ENCODE peak calls at places on chromosomes 3 and 15, in nine cellular contexts. One of them, this sample, is unnamed.
A peak's percentile ranks its signal among the peaks of the same experiment; 100 is the strongest.

GRCh38 chr3:165788531-165788930 is 48.7 kb downstream of the BCHE start:
- DNase-seq in BJ: no peak
- DNase-seq in MCF 10A: no peak
- DNase-seq in lower leg skin: no peak
- DNase-seq in endothelial cell: no peak
- DNase-seq in epithelial cell of proximal tubule: no peak
- DNase-seq in psoas muscle: no peak
- DNase-seq in IMR-90: no peak
- DNase-seq in type B pancreatic cell: no peak
- DNase-seq in this sample: no peak

GRCh38 chr15:91904942-91905341 is 51.4 kb downstream of the SLCO3A1 start:
- DNase-seq in BJ: no peak
- DNase-seq in MCF 10A: no peak
- DNase-seq in lower leg skin: no peak
- DNase-seq in endothelial cell: no peak
- DNase-seq in epithelial cell of proximal tubule: no peak
- DNase-seq in psoas muscle: no peak
- DNase-seq in IMR-90: no peak
- DNase-seq in type B pancreatic cell: no peak
- DNase-seq in this sample: no peak

GRCh38 chr3:46449755-46450552 is 14.8 kb downstream of the LTF start:
- DNase-seq in BJ: no peak
- DNase-seq in MCF 10A: peak; percentile 37
- DNase-seq in lower leg skin: no peak
- DNase-seq in endothelial cell: peak; percentile 38
- DNase-seq in epithelial cell of proximal tubule: no peak
- DNase-seq in psoas muscle: no peak
- DNase-seq in IMR-90: peak; percentile 8
- DNase-seq in type B pancreatic cell: no peak
- DNase-seq in this sample: no peak

GRCh38 chr3:56939759-56940323 is 120.6 kb upstream of the SPATA12 start:
- DNase-seq in BJ: no peak
- DNase-seq in MCF 10A: no peak
- DNase-seq in lower leg skin: no peak
- DNase-seq in endothelial cell: no peak
- DNase-seq in epithelial cell of proximal tubule: no peak
- DNase-seq in psoas muscle: no peak
- DNase-seq in IMR-90: no peak
- DNase-seq in type B pancreatic cell: no peak
- DNase-seq in this sample: no peak

GRCh38 chr15:67824157-67824899 is 981 bp upstream of the SKOR1 start:
- DNase-seq in BJ: no peak
- DNase-seq in MCF 10A: no peak
- DNase-seq in lower leg skin: no peak
- DNase-seq in endothelial cell: no peak
- DNase-seq in epithelial cell of proximal tubule: no peak
- DNase-seq in psoas muscle: no peak
- DNase-seq in IMR-90: no peak
- DNase-seq in type B pancreatic cell: no peak
- DNase-seq in this sample: no peak

GRCh38 chr3:31124368-31124767 is 229.9 kb upstream of the GADL1 start:
- DNase-seq in BJ: no peak
- DNase-seq in MCF 10A: no peak
- DNase-seq in lower leg skin: no peak
- DNase-seq in endothelial cell: no peak
- DNase-seq in epithelial cell of proximal tubule: no peak
- DNase-seq in psoas muscle: no peak
- DNase-seq in IMR-90: no peak
- DNase-seq in type B pancreatic cell: no peak
- DNase-seq in this sample: no peak

GRCh38 chr3:17144665-17144993 is 259.9 kb downstream of the PLCL2 start:
- DNase-seq in BJ: no peak
- DNase-seq in MCF 10A: no peak
- DNase-seq in lower leg skin: no peak
- DNase-seq in endothelial cell: no peak
- DNase-seq in epithelial cell of proximal tubule: no peak
- DNase-seq in psoas muscle: no peak
- DNase-seq in IMR-90: no peak
- DNase-seq in type B pancreatic cell: no peak
- DNase-seq in this sample: no peak

GRCh38 chr3:72279068-72279598 is 494.2 kb upstream of the PROK2 start:
- DNase-seq in BJ: no peak
- DNase-seq in MCF 10A: no peak
- DNase-seq in lower leg skin: no peak
- DNase-seq in endothelial cell: no peak
- DNase-seq in epithelial cell of proximal tubule: no peak
- DNase-seq in psoas muscle: no peak
- DNase-seq in IMR-90: no peak
- DNase-seq in type B pancreatic cell: no peak
- DNase-seq in this sample: no peak

GRCh38 chr3:12299026-12299425 is 10.2 kb downstream of the PPARG start:
- DNase-seq in BJ: no peak
- DNase-seq in MCF 10A: no peak
- DNase-seq in lower leg skin: no peak
- DNase-seq in endothelial cell: no peak
- DNase-seq in epithelial cell of proximal tubule: no peak
- DNase-seq in psoas muscle: no peak
- DNase-seq in IMR-90: no peak
- DNase-seq in type B pancreatic cell: no peak
- DNase-seq in this sample: no peak

GRCh38 chr15:59247364-59247763 is 40.7 kb downstream of the LDHAL6B start:
- DNase-seq in BJ: no peak
- DNase-seq in MCF 10A: peak; percentile 77
- DNase-seq in lower leg skin: peak; percentile 41
- DNase-seq in endothelial cell: peak; percentile 62
- DNase-seq in epithelial cell of proximal tubule: no peak
- DNase-seq in psoas muscle: no peak
- DNase-seq in IMR-90: peak; percentile 74
- DNase-seq in type B pancreatic cell: no peak
- DNase-seq in this sample: peak; percentile 47

GRCh38 chr15:89797678-89798201 is 16.9 kb downstream of the ANPEP start:
- DNase-seq in BJ: no peak
- DNase-seq in MCF 10A: no peak
- DNase-seq in lower leg skin: no peak
- DNase-seq in endothelial cell: no peak
- DNase-seq in epithelial cell of proximal tubule: no peak
- DNase-seq in psoas muscle: no peak
- DNase-seq in IMR-90: no peak
- DNase-seq in type B pancreatic cell: no peak
- DNase-seq in this sample: peak; percentile 25

GRCh38 chr3:50303038-50303815 is at the start of gene HYAL1:
- DNase-seq in BJ: no peak
- DNase-seq in MCF 10A: peak; percentile 30
- DNase-seq in lower leg skin: peak; percentile 54
- DNase-seq in endothelial cell: no peak
- DNase-seq in epithelial cell of proximal tubule: no peak
- DNase-seq in psoas muscle: peak; percentile 77
- DNase-seq in IMR-90: no peak
- DNase-seq in type B pancreatic cell: no peak
- DNase-seq in this sample: peak; percentile 80
- TF ChIP-seq CTCF in BJ: peak; percentile 14
- TF ChIP-seq CTCF in MCF 10A: no peak
- TF ChIP-seq CTCF in lower leg skin: no peak
- TF ChIP-seq CTCF in endothelial cell: no peak
- TF ChIP-seq CTCF in epithelial cell of proximal tubule: peak; percentile 56
- TF ChIP-seq CTCF in psoas muscle: peak; percentile 25
- TF ChIP-seq CTCF in IMR-90: peak; percentile 9
- TF ChIP-seq CTCF in type B pancreatic cell: no peak
- TF ChIP-seq CTCF in this sample: peak; percentile 10

GRCh38 chr3:99626415-99626788 is 12.0 kb upstream of the COL8A1 start:
- DNase-seq in BJ: no peak
- DNase-seq in MCF 10A: no peak
- DNase-seq in lower leg skin: no peak
- DNase-seq in endothelial cell: no peak
- DNase-seq in epithelial cell of proximal tubule: no peak
- DNase-seq in psoas muscle: no peak
- DNase-seq in IMR-90: no peak
- DNase-seq in type B pancreatic cell: no peak
- DNase-seq in this sample: no peak

GRCh38 chr3:99624536-99625236 is 13.7 kb upstream of the COL8A1 start:
- DNase-seq in BJ: no peak
- DNase-seq in MCF 10A: no peak
- DNase-seq in lower leg skin: no peak
- DNase-seq in endothelial cell: no peak
- DNase-seq in epithelial cell of proximal tubule: no peak
- DNase-seq in psoas muscle: no peak
- DNase-seq in IMR-90: no peak
- DNase-seq in type B pancreatic cell: no peak
- DNase-seq in this sample: no peak

GRCh38 chr3:99625237-99625622 is 13.2 kb upstream of the COL8A1 start:
- DNase-seq in BJ: no peak
- DNase-seq in MCF 10A: no peak
- DNase-seq in lower leg skin: no peak
- DNase-seq in endothelial cell: no peak
- DNase-seq in epithelial cell of proximal tubule: no peak
- DNase-seq in psoas muscle: no peak
- DNase-seq in IMR-90: no peak
- DNase-seq in type B pancreatic cell: no peak
- DNase-seq in this sample: no peak

GRCh38 chr3:99625643-99626414 is 12.6 kb upstream of the COL8A1 start:
- DNase-seq in BJ: no peak
- DNase-seq in MCF 10A: peak; percentile 65
- DNase-seq in lower leg skin: no peak
- DNase-seq in endothelial cell: no peak
- DNase-seq in epithelial cell of proximal tubule: no peak
- DNase-seq in psoas muscle: no peak
- DNase-seq in IMR-90: peak; percentile 84
- DNase-seq in type B pancreatic cell: no peak
- DNase-seq in this sample: no peak

DNA sequence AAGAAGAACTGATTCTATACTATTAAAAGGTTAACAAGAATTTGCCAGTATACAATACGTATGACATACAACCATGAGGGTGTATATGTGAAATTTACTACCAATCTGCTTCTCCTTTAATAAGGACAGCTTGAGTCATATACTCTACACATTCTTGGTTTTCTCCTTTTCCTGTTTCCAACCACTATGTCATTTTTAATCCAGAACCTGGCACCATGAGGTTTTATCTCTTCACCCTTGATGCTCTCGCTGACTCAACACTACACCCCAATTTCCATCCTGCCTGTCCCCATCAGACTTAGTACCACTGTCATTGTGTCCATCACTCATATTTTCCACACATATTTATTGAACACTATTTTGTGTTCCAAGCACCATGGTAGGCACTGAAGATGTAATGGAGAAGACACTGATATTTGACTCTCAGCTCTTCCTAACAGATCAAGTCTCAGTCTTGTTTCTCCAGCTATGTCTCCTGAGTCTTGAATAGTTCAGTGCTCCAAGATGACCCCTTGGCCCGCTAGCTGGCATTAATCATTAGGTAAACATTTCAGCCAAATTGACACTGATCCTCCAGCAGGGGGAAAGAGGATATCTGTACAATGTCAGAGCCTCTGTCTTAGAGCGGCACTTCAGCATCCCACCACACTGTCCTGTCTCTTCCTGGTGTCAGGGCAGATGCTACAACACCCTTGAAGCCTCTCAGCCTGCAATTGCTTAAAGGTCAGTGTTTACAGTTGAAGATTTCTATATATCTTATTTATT is 11.2 kb upstream of the COL8A1 start:
- DNase-seq in BJ: no peak
- DNase-seq in MCF 10A: peak; percentile 39
- DNase-seq in lower leg skin: no peak
- DNase-seq in endothelial cell: no peak
- DNase-seq in epithelial cell of proximal tubule: no peak
- DNase-seq in psoas muscle: no peak
- DNase-seq in IMR-90: peak; percentile 33
- DNase-seq in type B pancreatic cell: no peak
- DNase-seq in this sample: no peak
- TF ChIP-seq CTCF in BJ: peak; percentile 8
- TF ChIP-seq CTCF in MCF 10A: no peak
- TF ChIP-seq CTCF in lower leg skin: no peak
- TF ChIP-seq CTCF in endothelial cell: no peak
- TF ChIP-seq CTCF in epithelial cell of proximal tubule: peak; percentile 37
- TF ChIP-seq CTCF in psoas muscle: no peak
- TF ChIP-seq CTCF in IMR-90: peak; percentile 8
- TF ChIP-seq CTCF in type B pancreatic cell: peak; percentile 35
- TF ChIP-seq CTCF in this sample: no peak

DNA sequence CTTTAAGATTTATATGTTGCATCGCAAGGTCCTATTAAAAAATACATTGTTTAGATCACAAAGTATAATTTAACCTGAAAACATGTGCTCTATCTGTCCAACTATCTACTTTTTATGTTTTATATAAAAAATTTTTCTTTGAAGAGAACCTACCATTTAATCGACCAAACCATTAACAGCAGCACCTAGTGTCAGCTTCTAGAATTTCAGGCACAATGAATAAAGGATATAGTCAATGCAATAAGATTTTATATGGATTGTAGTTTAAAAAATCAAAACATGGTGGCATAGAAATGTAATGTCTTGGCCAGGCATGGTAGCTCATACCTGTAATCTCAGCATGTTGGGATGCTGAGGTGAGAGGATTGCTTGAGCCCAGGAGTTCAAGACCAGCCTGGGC is 313.7 kb downstream of the GAP43 start:
- DNase-seq in BJ: no peak
- DNase-seq in MCF 10A: no peak
- DNase-seq in lower leg skin: no peak
- DNase-seq in endothelial cell: no peak
- DNase-seq in epithelial cell of proximal tubule: no peak
- DNase-seq in psoas muscle: no peak
- DNase-seq in IMR-90: no peak
- DNase-seq in type B pancreatic cell: no peak
- DNase-seq in this sample: no peak
- TF ChIP-seq CTCF in BJ: peak; percentile 40
- TF ChIP-seq CTCF in MCF 10A: peak; percentile 34
- TF ChIP-seq CTCF in lower leg skin: no peak
- TF ChIP-seq CTCF in endothelial cell: peak; percentile 81
- TF ChIP-seq CTCF in epithelial cell of proximal tubule: peak; percentile 60
- TF ChIP-seq CTCF in psoas muscle: no peak
- TF ChIP-seq CTCF in IMR-90: peak; percentile 41
- TF ChIP-seq CTCF in type B pancreatic cell: peak; percentile 69
- TF ChIP-seq CTCF in this sample: no peak

DNA sequence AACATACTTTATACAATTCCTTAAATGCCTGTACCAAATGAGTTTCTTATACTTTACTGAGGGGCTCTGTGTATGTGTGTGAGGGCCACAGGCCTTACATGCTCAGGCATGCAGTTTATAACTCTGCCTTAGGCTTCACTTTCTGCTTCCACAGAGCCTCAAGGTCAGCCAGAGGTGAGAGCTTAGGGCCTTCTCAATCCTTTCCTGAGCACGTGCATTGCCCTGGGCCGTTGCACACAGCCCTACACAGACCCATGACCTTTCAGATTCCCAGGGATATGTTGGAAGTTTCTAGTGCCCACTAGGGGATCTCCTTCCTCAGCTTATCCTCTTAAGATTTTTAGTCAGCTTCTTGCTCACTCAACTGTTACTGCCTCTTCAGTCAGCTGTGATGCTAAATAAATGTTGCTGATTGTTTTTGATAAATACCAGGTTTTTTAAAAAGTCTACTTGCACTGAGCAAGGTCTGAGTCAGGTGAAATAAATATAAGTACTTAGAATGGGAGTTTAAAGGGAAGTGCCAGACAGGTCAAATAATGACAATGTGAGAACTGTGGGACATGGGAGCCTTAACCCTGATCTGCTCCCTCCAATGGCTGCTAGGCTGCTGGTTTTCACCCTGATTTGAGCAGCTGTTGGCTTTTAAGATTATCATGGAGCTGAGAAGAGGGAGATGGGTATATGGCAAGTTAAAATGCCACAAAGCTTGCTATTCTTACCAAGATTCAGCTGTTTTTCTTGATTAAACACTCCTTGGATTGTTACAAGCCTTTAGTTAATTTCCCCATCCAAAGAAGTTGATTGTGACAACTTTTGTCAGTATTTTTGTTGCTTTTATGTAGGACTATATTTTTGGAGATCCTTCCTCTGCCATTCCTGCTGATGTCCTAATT is 169.5 kb downstream of the PLD1 start:
- DNase-seq in BJ: peak; percentile 39
- DNase-seq in MCF 10A: peak; percentile 34
- DNase-seq in lower leg skin: no peak
- DNase-seq in endothelial cell: no peak
- DNase-seq in epithelial cell of proximal tubule: no peak
- DNase-seq in psoas muscle: no peak
- DNase-seq in IMR-90: peak; percentile 56
- DNase-seq in type B pancreatic cell: no peak
- DNase-seq in this sample: no peak
- TF ChIP-seq CTCF in BJ: peak; percentile 41
- TF ChIP-seq CTCF in MCF 10A: no peak
- TF ChIP-seq CTCF in lower leg skin: no peak
- TF ChIP-seq CTCF in endothelial cell: no peak
- TF ChIP-seq CTCF in epithelial cell of proximal tubule: peak; percentile 43
- TF ChIP-seq CTCF in psoas muscle: no peak
- TF ChIP-seq CTCF in IMR-90: peak; percentile 32
- TF ChIP-seq CTCF in type B pancreatic cell: peak; percentile 39
- TF ChIP-seq CTCF in this sample: no peak

This sample was measured in left lung.